ENCODE peak calls at places on chromosomes 16 and 17, in five cellular contexts. Q is mucosa of descending colon; V is cardiac fibroblast; N is stimulated activated CD8-positive, alpha-beta memory T cell treated with anti-CD3 and anti-CD28 coated beads, Interleukin-4, amount 100 ng/mL, for 24 hours; O is NCI-H1930. C is an unnamed sample.

GRCh38 chr17:8791910-8792270 is 7.3 kb downstream of the MFSD6L start:
- DNase-seq in O (no peak), V (peak; percentile 92), N (no peak), Q (no peak), C (no peak)

GRCh38 chr17:37067555-37068111 is 118.9 kb downstream of the AATF start:
- DNase-seq in V (peak; percentile 85), Q (peak; percentile 82), N (no peak), O (no peak), C (no peak)

GRCh38 chr16:67311607-67312449 is 14.7 kb downstream of the KCTD19 start:
- DNase-seq in Q (no peak), O (no peak), V (peak; percentile 100), N (peak; percentile 64), C (no peak)

GRCh38 chr17:73278465-73279453 is 17.1 kb upstream of the CPSF4L start:
- DNase-seq in Q (no peak), O (no peak), N (no peak), V (peak; percentile 23), C (peak; percentile 86)

GRCh38 chr16:85265161-85265784 is 153.0 kb upstream of the CIBAR2 start:
- DNase-seq in N (no peak), Q (no peak), V (no peak), O (no peak), C (no peak)

GRCh38 chr16:56874800-56875199 is 9.8 kb downstream of the SLC12A3 start:
- DNase-seq in V (peak; percentile 17), N (no peak), Q (no peak), O (no peak), C (no peak)

GRCh38 chr16:48188449-48189102 is 32.8 kb upstream of the ABCC12 start:
- DNase-seq in Q (no peak), V (peak; percentile 15), O (no peak), N (no peak), C (no peak)

GRCh38 chr16:17770104-17770503 is 299.3 kb upstream of the XYLT1 start:
- DNase-seq in O (no peak), Q (no peak), V (no peak), N (no peak), C (no peak)

GRCh38 chr17:77474292-77474988 is 333.7 kb downstream of the SEC14L1 start:
- DNase-seq in N (no peak), O (no peak), V (no peak), Q (no peak), C (no peak)

GRCh38 chr16:10736926-10737625 is 6.6 kb upstream of the NUBP1 start:
- DNase-seq in N (peak; percentile 42), V (peak; percentile 79), O (peak; percentile 57), Q (no peak), C (peak; percentile 21)

GRCh38 chr17:8192070-8192815 is 2.3 kb upstream of the BORCS6 start:
- DNase-seq in V (peak; percentile 96), O (peak; percentile 85), N (peak; percentile 13), Q (peak; percentile 56), C (peak; percentile 82)

GRCh38 chr17:11996722-11997146 is 541 bp downstream of the ZNF18 start:
- DNase-seq in O (no peak), Q (no peak), V (peak; percentile 50), N (no peak), C (no peak)

GRCh38 chr16:55055262-55055661 is 124.6 kb downstream of the IRX5 start:
- DNase-seq in N (no peak), V (no peak), Q (no peak), O (no peak), C (no peak)

GRCh38 chr17:44331249-44331760 is 6.7 kb upstream of the SLC25A39 start:
- DNase-seq in O (peak; percentile 73), V (peak; percentile 83), N (no peak), Q (no peak), C (peak; percentile 65)

GRCh38 chr17:59093702-59094231 is 12.9 kb downstream of the TRIM37 start:
- DNase-seq in V (peak; percentile 98), N (no peak), O (no peak), Q (peak; percentile 36), C (no peak)

GRCh38 chr16:6343157-6343556 is 989.5 kb upstream of the RBFOX1 start:
- DNase-seq in V (no peak), O (no peak), Q (no peak), N (no peak), C (no peak)

GRCh38 chr17:76645481-76645880 is 1.9 kb upstream of the ST6GALNAC1 start:
- DNase-seq in N (no peak), O (no peak), Q (peak; percentile 61), V (no peak), C (no peak)

GRCh38 chr16:1746693-1747195 is 24.6 kb downstream of the NME3 start:
- DNase-seq in O (no peak), V (peak; percentile 72), N (no peak), Q (no peak), C (no peak)

GRCh38 chr17:63381101-63381729 is 64.9 kb downstream of the CYB561 start:
- DNase-seq in O (no peak), Q (no peak), V (no peak), N (no peak), C (no peak)

GRCh38 chr17:67452681-67453554 is 75.8 kb downstream of the PITPNC1 start:
- DNase-seq in Q (no peak), N (no peak), V (no peak), O (no peak), C (no peak)

GRCh38 chr17:36671144-36671543 is 69.8 kb downstream of the MRM1 start:
- DNase-seq in Q (no peak), V (no peak), N (no peak), O (no peak), C (no peak)